ENCODE peak calls at places on chromosomes 16 and 17, in six cellular contexts. One of them, this sample, is unnamed.

GRCh38 chr16:16093625-16094332 is 129.5 kb downstream of the ABCC6 start:
- DNase-seq in fibroblast of villous mesenchyme: peak
- DNase-seq in fibroblast of mammary gland: no peak
- DNase-seq in uterus: no peak
- DNase-seq in breast epithelium: no peak
- DNase-seq in neural progenitor cell: no peak
- DNase-seq in this sample: no peak

GRCh38 chr16:19804538-19805323 is 79.9 kb downstream of the GPRC5B start:
- DNase-seq in fibroblast of mammary gland: no peak
- DNase-seq in neural progenitor cell: peak
- DNase-seq in uterus: no peak
- DNase-seq in fibroblast of villous mesenchyme: no peak
- DNase-seq in breast epithelium: peak
- DNase-seq in this sample: no peak

GRCh38 chr17:5011928-5012327 is 14.2 kb downstream of the KIF1C start:
- DNase-seq in fibroblast of mammary gland: peak
- DNase-seq in fibroblast of villous mesenchyme: no peak
- DNase-seq in breast epithelium: no peak
- DNase-seq in neural progenitor cell: no peak
- DNase-seq in uterus: no peak
- DNase-seq in this sample: no peak

GRCh38 chr17:47203984-47204721 is 5.0 kb upstream of the MYL4 start:
- DNase-seq in neural progenitor cell: no peak
- DNase-seq in fibroblast of mammary gland: peak
- DNase-seq in breast epithelium: no peak
- DNase-seq in uterus: no peak
- DNase-seq in fibroblast of villous mesenchyme: peak
- DNase-seq in this sample: no peak

GRCh38 chr16:85335584-85336492 is 223.6 kb upstream of the CIBAR2 start:
- DNase-seq in uterus: no peak
- DNase-seq in fibroblast of mammary gland: peak
- DNase-seq in neural progenitor cell: no peak
- DNase-seq in fibroblast of villous mesenchyme: peak
- DNase-seq in breast epithelium: no peak
- DNase-seq in this sample: peak

GRCh38 chr17:75024686-75025397 is 12.4 kb downstream of the MRPL58 start:
- DNase-seq in neural progenitor cell: no peak
- DNase-seq in breast epithelium: no peak
- DNase-seq in fibroblast of villous mesenchyme: no peak
- DNase-seq in fibroblast of mammary gland: no peak
- DNase-seq in uterus: no peak
- DNase-seq in this sample: no peak

GRCh38 chr16:85296859-85297698 is 184.8 kb upstream of the CIBAR2 start:
- DNase-seq in breast epithelium: no peak
- DNase-seq in fibroblast of mammary gland: peak
- DNase-seq in uterus: no peak
- DNase-seq in neural progenitor cell: peak
- DNase-seq in fibroblast of villous mesenchyme: peak
- DNase-seq in this sample: peak

GRCh38 chr17:42441717-42442565 is 16.7 kb upstream of the ATP6V0A1 start:
- DNase-seq in fibroblast of mammary gland: no peak
- DNase-seq in breast epithelium: no peak
- DNase-seq in neural progenitor cell: peak
- DNase-seq in uterus: no peak
- DNase-seq in fibroblast of villous mesenchyme: no peak
- DNase-seq in this sample: no peak

GRCh38 chr16:25210758-25211157 is 6.0 kb upstream of the AQP8 start:
- DNase-seq in uterus: no peak
- DNase-seq in neural progenitor cell: no peak
- DNase-seq in fibroblast of villous mesenchyme: peak
- DNase-seq in breast epithelium: no peak
- DNase-seq in fibroblast of mammary gland: peak
- DNase-seq in this sample: peak

GRCh38 chr16:87043273-87044030 is 273.7 kb downstream of the C16orf95 start:
- DNase-seq in fibroblast of villous mesenchyme: no peak
- DNase-seq in fibroblast of mammary gland: peak
- DNase-seq in breast epithelium: no peak
- DNase-seq in neural progenitor cell: no peak
- DNase-seq in uterus: no peak
- DNase-seq in this sample: no peak

GRCh38 chr17:82320956-82321927 is 3.8 kb upstream of the CD7 start:
- DNase-seq in fibroblast of villous mesenchyme: no peak
- DNase-seq in uterus: peak
- DNase-seq in neural progenitor cell: peak
- DNase-seq in fibroblast of mammary gland: no peak
- DNase-seq in breast epithelium: no peak
- DNase-seq in this sample: no peak

GRCh38 chr16:88610080-88610479 is 28.3 kb upstream of the IL17C start:
- DNase-seq in fibroblast of villous mesenchyme: no peak
- DNase-seq in breast epithelium: no peak
- DNase-seq in fibroblast of mammary gland: no peak
- DNase-seq in uterus: no peak
- DNase-seq in neural progenitor cell: peak
- DNase-seq in this sample: no peak
- TF ChIP-seq CTCF in fibroblast of villous mesenchyme: peak
- TF ChIP-seq CTCF in breast epithelium: no peak
- TF ChIP-seq CTCF in fibroblast of mammary gland: peak
- TF ChIP-seq CTCF in uterus: no peak
- TF ChIP-seq CTCF in neural progenitor cell: peak
- TF ChIP-seq CTCF in this sample: no peak

GRCh38 chr16:733382-734207 is 6.7 kb downstream of the HAGHL start:
- DNase-seq in fibroblast of mammary gland: no peak
- DNase-seq in fibroblast of villous mesenchyme: no peak
- DNase-seq in neural progenitor cell: peak
- DNase-seq in uterus: peak
- DNase-seq in breast epithelium: no peak
- DNase-seq in this sample: no peak
- TF ChIP-seq CTCF in fibroblast of mammary gland: no peak
- TF ChIP-seq CTCF in fibroblast of villous mesenchyme: peak
- TF ChIP-seq CTCF in neural progenitor cell: peak
- TF ChIP-seq CTCF in uterus: no peak
- TF ChIP-seq CTCF in breast epithelium: no peak
- TF ChIP-seq CTCF in this sample: no peak

DNA sequence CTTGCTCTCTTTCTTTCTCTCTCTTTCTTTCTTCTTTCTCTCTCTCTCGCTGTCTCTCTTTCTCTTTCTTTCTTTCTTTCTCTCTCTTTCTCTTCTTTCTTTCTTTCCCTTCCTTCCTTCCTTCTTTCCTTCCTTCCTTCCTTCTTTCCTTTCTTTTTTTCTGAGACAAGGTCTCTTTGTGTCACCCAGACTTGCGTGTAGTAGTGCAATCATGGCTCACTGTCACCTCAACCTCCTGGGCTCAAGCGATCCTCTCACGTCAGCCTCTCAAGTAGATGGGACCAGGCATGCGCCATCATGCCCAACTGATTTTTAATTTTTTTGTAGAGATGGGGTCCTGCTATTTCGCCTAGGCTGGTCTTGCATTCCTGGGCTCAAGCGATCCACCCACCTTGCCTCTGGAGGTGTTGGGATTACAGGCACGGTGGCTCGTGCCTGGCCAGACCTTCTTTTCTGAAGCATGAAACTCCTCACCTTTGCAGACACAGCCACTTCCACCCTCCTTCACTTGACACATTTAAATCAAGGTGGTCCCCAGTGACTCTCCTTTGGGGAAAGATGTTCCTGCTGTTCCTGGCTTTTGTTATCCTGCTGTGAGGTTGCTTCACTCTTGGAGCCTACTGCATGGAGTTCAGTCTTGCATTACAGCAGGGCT is 26.8 kb upstream of the NKD1 start:
- DNase-seq in fibroblast of villous mesenchyme: no peak
- DNase-seq in uterus: no peak
- DNase-seq in neural progenitor cell: no peak
- DNase-seq in breast epithelium: peak
- DNase-seq in fibroblast of mammary gland: no peak
- DNase-seq in this sample: no peak
- TF ChIP-seq CTCF in fibroblast of villous mesenchyme: no peak
- TF ChIP-seq CTCF in uterus: no peak
- TF ChIP-seq CTCF in neural progenitor cell: no peak
- TF ChIP-seq CTCF in breast epithelium: no peak
- TF ChIP-seq CTCF in fibroblast of mammary gland: no peak
- TF ChIP-seq CTCF in this sample: no peak

GRCh38 chr17:19237389-19238166 is 412 bp downstream of the EPN2 start:
- DNase-seq in fibroblast of mammary gland: no peak
- DNase-seq in fibroblast of villous mesenchyme: no peak
- DNase-seq in neural progenitor cell: peak
- DNase-seq in uterus: no peak
- DNase-seq in breast epithelium: no peak
- DNase-seq in this sample: peak
- TF ChIP-seq CTCF in fibroblast of mammary gland: no peak
- TF ChIP-seq CTCF in fibroblast of villous mesenchyme: peak
- TF ChIP-seq CTCF in neural progenitor cell: peak
- TF ChIP-seq CTCF in uterus: no peak
- TF ChIP-seq CTCF in breast epithelium: peak
- TF ChIP-seq CTCF in this sample: peak

This sample was measured in A673.